ENCODE peak calls at places on chromosomes 4 and X, in six cellular contexts. K, R, D, Y, S and E are unnamed samples.

GRCh38 chr4:37793562-37793961 is 32.9 kb upstream of the PGM2 start:
- DNase-seq in K (peak), R (peak), D (no peak), Y (no peak), S (no peak), E (no peak)

GRCh38 chr4:40688446-40689095 is 58.9 kb upstream of the RBM47 start:
- DNase-seq in K (peak), R (no peak), D (no peak), Y (peak), S (peak), E (no peak)

GRCh38 chr4:67725132-67725531 is 24.2 kb upstream of the UBA6 start:
- DNase-seq in K (peak), R (peak), D (no peak), Y (no peak), S (no peak), E (no peak)

GRCh38 chrX:9338986-9339385 is 125.9 kb upstream of the TBL1X start:
- DNase-seq in K (no peak), R (no peak), D (no peak), Y (no peak), S (no peak), E (no peak)

GRCh38 chr4:4781936-4782754 is 77.3 kb upstream of the MSX1 start:
- DNase-seq in K (no peak), R (peak), D (peak), Y (no peak), S (no peak), E (no peak)

GRCh38 chr4:15012017-15012788 is 9.9 kb downstream of the CPEB2 start:
- DNase-seq in K (no peak), R (no peak), D (no peak), Y (no peak), S (no peak), E (no peak)

GRCh38 chr4:128654465-128654864 is 155.0 kb upstream of the JADE1 start:
- DNase-seq in K (no peak), R (no peak), D (no peak), Y (no peak), S (no peak), E (no peak)

GRCh38 chr4:1448589-1449420 is 42.6 kb upstream of the NKX1-1 start:
- DNase-seq in K (peak), R (peak), D (no peak), Y (no peak), S (no peak), E (no peak)

GRCh38 chrX:120367390-120368100 is 5.7 kb downstream of the ATP1B4 start:
- DNase-seq in K (no peak), R (no peak), D (no peak), Y (no peak), S (no peak), E (no peak)

GRCh38 chr4:34043131-34043530 is 2201.2 kb downstream of the ARAP2 start:
- DNase-seq in K (no peak), R (no peak), D (no peak), Y (no peak), S (no peak), E (no peak)

GRCh38 chrX:81708506-81708905 is 506.6 kb downstream of the SH3BGRL start:
- DNase-seq in K (no peak), R (no peak), D (no peak), Y (no peak), S (no peak), E (no peak)

GRCh38 chrX:71919436-71919835 is 8.8 kb downstream of the NHSL2 start:
- DNase-seq in K (no peak), R (peak), D (no peak), Y (no peak), S (no peak), E (no peak)